ENCODE peak calls at places on chromosomes 7 and 10, in five cellular contexts. G is PC-3, U is colonic mucosa, M is activated B cell treated with CpG ODN at 0.5 μM for 24 hours, K is GM13976. A is an unnamed sample.

GRCh38 chr7:69076566-69076965 is 521.7 kb upstream of the AUTS2 start:
- DNase-seq in M (no peak), U (no peak), G (no peak), K (no peak), A (no peak)

GRCh38 chr10:59177031-59177861 is 803 bp downstream of the PHYHIPL start:
- DNase-seq in M (no peak), U (peak), G (peak), K (peak), A (peak)

GRCh38 chr7:98800996-98801395 is 68.8 kb downstream of the TMEM130 start:
- DNase-seq in M (no peak), G (no peak), K (no peak), U (no peak), A (no peak)

GRCh38 chr7:98626393-98627061 is 9.4 kb downstream of the NPTX2 start:
- DNase-seq in K (no peak), G (no peak), M (no peak), U (no peak), A (no peak)

GRCh38 chr7:107995184-107996071 is 7.5 kb downstream of the LAMB1 start:
- DNase-seq in M (no peak), U (no peak), G (peak), K (no peak), A (no peak)

GRCh38 chr7:105643857-105644256 is 62.6 kb upstream of the EFCAB10 start:
- DNase-seq in M (no peak), K (no peak), G (no peak), U (no peak), A (no peak)

GRCh38 chr10:80461208-80462183 is 7.4 kb downstream of the TSPAN14 start:
- DNase-seq in K (no peak), G (no peak), M (no peak), U (peak), A (no peak)

GRCh38 chr10:35259769-35260397 is 76.4 kb upstream of the CCNY start:
- DNase-seq in K (no peak), U (no peak), M (no peak), G (peak), A (no peak)

GRCh38 chr10:131751827-131752775 is 148.7 kb upstream of the PPP2R2D start:
- DNase-seq in K (no peak), U (no peak), G (no peak), M (no peak), A (no peak)

GRCh38 chr7:147171013-147171391 is 1054.4 kb downstream of the CNTNAP2 start:
- DNase-seq in U (no peak), G (no peak), K (no peak), M (no peak), A (no peak)

GRCh38 chr7:72112992-72113391 is 299.1 kb downstream of the CALN1 start:
- DNase-seq in K (no peak), U (no peak), G (no peak), M (no peak), A (no peak)

GRCh38 chr7:143504215-143504936 is 26.7 kb downstream of the TAS2R41 start:
- DNase-seq in U (no peak), G (no peak), M (no peak), K (no peak), A (no peak)

GRCh38 chr10:61217851-61218565 is 235.2 kb downstream of the TMEM26 start:
- DNase-seq in K (no peak), M (no peak), U (no peak), G (no peak), A (no peak)

GRCh38 chr7:127995866-127996215 is 35.4 kb downstream of the LRRC4 start:
- DNase-seq in M (no peak), K (no peak), U (no peak), G (no peak), A (no peak)

GRCh38 chr10:78596556-78596955 is 472.2 kb upstream of the ZMIZ1 start:
- DNase-seq in K (no peak), G (no peak), U (no peak), M (no peak), A (no peak)

GRCh38 chr7:130595986-130596385 is 72.6 kb downstream of the COPG2 start:
- DNase-seq in U (no peak), G (no peak), K (no peak), M (no peak), A (no peak)

GRCh38 chr7:149474309-149475120 is 13.7 kb upstream of the ZNF777 start:
- DNase-seq in U (no peak), G (no peak), K (no peak), M (no peak), A (no peak)

GRCh38 chr7:75740846-75741497 is 2.2 kb upstream of the HIP1 start:
- DNase-seq in G (no peak), U (peak), M (peak), K (peak), A (no peak)

GRCh38 chr7:16409777-16410176 is 11.6 kb downstream of the CRPPA start:
- DNase-seq in G (no peak), M (no peak), K (no peak), U (no peak), A (no peak)

GRCh38 chr10:113180401-113181154 is 230.5 kb downstream of the TCF7L2 start:
- DNase-seq in U (no peak), K (no peak), G (no peak), M (no peak), A (no peak)

GRCh38 chr10:61376908-61377368 is 76.2 kb downstream of the TMEM26 start:
- DNase-seq in M (no peak), G (no peak), U (no peak), K (no peak), A (no peak)

GRCh38 chr7:19060870-19061269 is 56.6 kb downstream of the TWIST1 start:
- DNase-seq in U (no peak), K (no peak), M (no peak), G (peak), A (no peak)

GRCh38 chr10:118971876-118972275 is 57.6 kb upstream of the NANOS1 start:
- DNase-seq in U (no peak), M (no peak), G (no peak), K (no peak), A (no peak)

GRCh38 chr7:20310963-20311742 is 19.5 kb upstream of the ITGB8 start:
- DNase-seq in U (no peak), G (peak), M (no peak), K (no peak), A (no peak)

GRCh38 chr10:102917314-102917961 is 656 bp upstream of the CNNM2 start:
- DNase-seq in G (peak), K (peak), M (peak), U (peak), A (peak)

GRCh38 chr10:131849591-131850489 is 51.0 kb upstream of the PPP2R2D start:
- DNase-seq in K (no peak), U (no peak), G (no peak), M (no peak), A (no peak)

GRCh38 chr10:111498560-111498959 is 421.7 kb downstream of the ADRA2A start:
- DNase-seq in U (no peak), M (no peak), K (no peak), G (no peak), A (no peak)

GRCh38 chr10:44651834-44652233 is 259.3 kb upstream of the TMEM72 start:
- DNase-seq in M (no peak), G (peak), U (peak), K (no peak), A (no peak)

GRCh38 chr10:68271104-68271882 is 39.4 kb upstream of the ATOH7 start:
- DNase-seq in U (no peak), M (no peak), G (no peak), K (no peak), A (no peak)

GRCh38 chr10:86599729-86600128 is 54.6 kb upstream of the OPN4 start:
- DNase-seq in M (no peak), U (peak), K (no peak), G (no peak), A (no peak)

GRCh38 chr7:23235688-23236280 is 10.8 kb upstream of the GPNMB start:
- DNase-seq in G (peak), M (no peak), K (no peak), U (no peak), A (no peak)

GRCh38 chr7:151426486-151426905 is 13.4 kb downstream of the CRYGN start:
- DNase-seq in K (no peak), M (no peak), U (peak), G (peak), A (no peak)

GRCh38 chr7:157278791-157279678 is 57.8 kb upstream of the DNAJB6 start:
- DNase-seq in G (peak), K (peak), U (peak), M (no peak), A (peak)

GRCh38 chr7:24741691-24742639 is 15.3 kb downstream of the GSDME start:
- DNase-seq in M (no peak), K (no peak), G (peak), U (no peak), A (no peak)

GRCh38 chr10:50832171-50832751 is 53.2 kb downstream of the A1CF start:
- DNase-seq in K (no peak), G (no peak), U (peak), M (no peak), A (no peak)

GRCh38 chr10:77586719-77587423 is 50.7 kb downstream of the KCNMA1 start:
- DNase-seq in K (no peak), G (peak), M (no peak), U (peak), A (no peak)

GRCh38 chr10:17183110-17183509 is 18.4 kb downstream of the TRDMT1 start:
- DNase-seq in G (no peak), M (no peak), K (no peak), U (no peak), A (no peak)

DNA sequence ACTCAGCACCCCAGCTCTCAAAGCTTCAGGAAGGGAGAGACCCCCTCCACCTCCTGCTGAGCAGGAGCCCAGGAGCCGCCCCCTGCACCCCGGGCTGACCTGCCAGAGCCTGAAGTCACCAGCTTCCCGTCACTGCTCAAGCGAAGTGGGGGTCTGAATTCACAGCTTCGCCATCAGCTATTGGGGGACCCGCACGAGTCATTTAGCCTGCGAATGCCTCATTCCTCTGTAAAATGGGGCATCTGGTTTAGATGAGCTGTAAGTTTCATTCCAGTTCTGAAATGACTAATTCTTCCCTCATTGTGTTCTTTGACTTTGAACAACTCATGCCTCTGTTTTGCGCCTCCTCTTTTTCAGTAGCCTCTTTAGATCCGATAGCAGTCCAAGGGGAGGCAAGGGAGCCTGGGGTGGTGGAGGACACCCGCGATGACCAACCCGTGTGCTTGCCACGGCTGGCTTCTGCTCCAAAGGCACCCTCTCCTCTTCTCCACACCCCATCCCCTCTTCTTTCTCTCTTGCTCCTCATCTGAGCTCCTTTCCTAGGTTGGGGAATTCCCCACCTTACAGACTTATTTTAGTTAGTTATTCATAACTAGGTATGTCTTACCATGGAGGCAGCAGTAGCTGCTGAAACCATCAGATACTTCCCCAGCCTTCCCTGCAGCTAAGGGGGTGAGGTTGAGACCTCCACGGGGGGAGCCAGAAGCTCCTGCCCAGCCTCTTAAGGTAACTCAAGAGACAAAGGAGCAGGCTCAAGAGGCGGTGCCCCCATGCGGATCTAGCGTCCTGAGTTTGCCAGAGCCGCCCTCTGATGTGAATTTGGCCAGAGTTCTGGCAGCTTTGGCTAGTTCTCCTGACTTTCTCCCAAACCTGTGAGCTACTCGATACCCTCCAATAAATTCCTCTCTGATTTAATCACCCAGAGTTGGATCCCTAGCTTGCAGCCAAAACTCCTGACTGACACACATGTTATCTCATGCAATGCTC is 47.7 kb downstream of the RBM17 start:
- DNase-seq in M (no peak), K (peak), G (peak), U (no peak), A (peak)
- TF ChIP-seq CTCF in M (no peak), K (no peak), G (no peak), U (no peak), A (no peak)

GRCh38 chr10:122689146-122689807 is 10.4 kb downstream of the C10orf120 start:
- DNase-seq in U (no peak), K (no peak), G (no peak), M (no peak), A (no peak)

GRCh38 chr10:122682522-122682921 is 17.1 kb downstream of the C10orf120 start:
- DNase-seq in U (no peak), G (no peak), M (no peak), K (no peak), A (no peak)

GRCh38 chr10:122692744-122693143 is 6.9 kb downstream of the C10orf120 start:
- DNase-seq in M (no peak), U (no peak), G (no peak), K (no peak), A (no peak)

GRCh38 chr10:122688293-122688989 is 11.2 kb downstream of the C10orf120 start:
- DNase-seq in U (no peak), M (no peak), K (no peak), G (peak), A (no peak)
- TF ChIP-seq CTCF in U (no peak), M (no peak), K (no peak), G (no peak), A (no peak)

GRCh38 chr10:121188005-121188404 is 336.8 kb downstream of the WDR11 start:
- DNase-seq in U (peak), K (no peak), M (no peak), G (no peak), A (no peak)
- TF ChIP-seq CTCF in U (no peak), K (no peak), M (no peak), G (no peak), A (no peak)

DNA sequence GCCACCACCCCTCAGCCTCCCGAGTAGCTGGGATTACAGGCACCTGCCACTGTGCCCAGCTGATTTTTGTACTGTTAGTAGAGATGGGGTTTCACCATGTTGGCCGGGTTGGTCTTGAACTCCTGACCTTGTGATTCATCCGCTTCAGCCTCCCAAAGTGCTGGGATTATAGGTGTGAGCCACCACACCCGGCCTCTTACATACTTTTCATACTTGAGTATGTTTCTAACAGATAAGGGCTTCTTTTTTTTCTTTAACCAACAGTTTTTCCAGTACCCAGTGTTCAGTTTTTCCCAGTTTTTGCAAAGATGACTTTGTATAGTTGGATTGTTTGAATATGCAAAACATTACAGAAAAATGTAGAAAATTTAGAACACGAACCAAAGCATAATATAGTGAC is 7.7 kb downstream of the EIF4H start:
- DNase-seq in G (no peak), K (no peak), M (no peak), U (no peak), A (no peak)
- TF ChIP-seq CTCF in G (no peak), K (no peak), M (no peak), U (no peak), A (no peak)

GRCh38 chr10:121812031-121812430 is 115.8 kb downstream of the ATE1 start:
- DNase-seq in G (no peak), K (no peak), U (no peak), M (no peak), A (no peak)
- TF ChIP-seq CTCF in G (no peak), K (no peak), U (no peak), M (no peak), A (no peak)

GRCh38 chr7:110205899-110206298 is 885.0 kb upstream of the LRRN3 start:
- DNase-seq in K (no peak), M (no peak), G (peak), U (no peak), A (no peak)

DNA sequence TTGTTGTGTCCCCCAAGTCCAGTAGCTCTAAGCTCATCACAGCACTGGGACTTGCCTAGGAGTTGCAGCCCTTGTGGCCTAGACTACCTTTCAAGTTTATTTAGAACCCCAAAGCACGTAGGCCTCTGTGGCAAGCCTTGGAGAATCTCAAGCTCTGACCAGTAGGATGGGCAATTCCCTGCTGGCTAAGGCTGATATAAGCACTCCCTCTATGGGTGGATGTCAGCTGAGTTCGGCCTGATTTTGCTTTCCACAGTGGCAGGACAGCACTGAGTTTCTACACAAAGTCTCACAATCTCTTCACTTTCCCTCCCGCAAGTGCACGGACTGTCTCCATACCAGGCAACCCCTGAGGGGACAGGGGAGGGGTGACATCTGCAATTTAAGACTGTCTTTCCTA is 886.4 kb upstream of the LRRN3 start:
- DNase-seq in M (no peak), U (no peak), K (no peak), G (peak), A (no peak)
- TF ChIP-seq CTCF in M (no peak), U (no peak), K (no peak), G (peak), A (no peak)

DNA sequence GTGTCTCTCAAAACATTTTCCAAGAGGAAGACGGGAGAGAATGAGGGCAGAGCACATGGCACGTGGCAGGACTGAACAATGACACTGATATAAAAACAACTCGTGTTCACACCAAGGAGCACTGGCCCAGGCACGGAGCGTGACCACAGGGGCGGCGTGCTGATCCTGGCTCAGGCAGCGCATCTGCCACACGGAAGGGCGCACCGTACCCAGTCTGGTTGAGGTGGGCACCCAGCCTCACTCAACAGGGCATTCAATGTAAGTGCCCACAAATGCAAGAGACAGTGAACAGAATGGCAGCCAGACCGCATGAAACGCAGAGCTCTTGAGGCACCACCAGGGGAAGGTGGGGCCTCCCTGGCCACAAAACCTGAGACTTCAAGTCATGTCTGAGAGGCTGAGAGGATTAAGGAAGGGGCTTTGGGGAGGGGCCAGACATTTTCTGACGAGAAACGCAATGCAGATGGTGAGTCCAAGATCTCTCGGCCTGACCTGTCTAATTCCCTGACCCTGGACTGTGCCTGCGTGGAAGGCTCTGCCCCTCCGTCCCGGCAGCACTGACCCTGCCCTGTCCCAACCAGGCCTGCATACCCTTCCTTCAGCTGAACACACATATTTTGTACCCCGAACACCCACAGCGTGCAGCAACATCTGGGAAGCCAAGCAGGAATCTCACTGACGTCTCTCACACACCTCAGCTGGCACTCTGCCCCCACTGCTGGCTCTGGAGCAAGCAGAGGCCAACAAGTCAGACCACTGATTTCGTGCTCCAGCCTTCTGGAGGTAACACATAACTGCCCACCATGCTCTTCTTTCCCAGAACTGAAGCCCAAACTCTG is 35.5 kb downstream of the VOPP1 start:
- DNase-seq in U (no peak), G (no peak), K (no peak), M (no peak), A (no peak)
- TF ChIP-seq CTCF in U (no peak), G (no peak), K (no peak), M (no peak), A (no peak)

DNA sequence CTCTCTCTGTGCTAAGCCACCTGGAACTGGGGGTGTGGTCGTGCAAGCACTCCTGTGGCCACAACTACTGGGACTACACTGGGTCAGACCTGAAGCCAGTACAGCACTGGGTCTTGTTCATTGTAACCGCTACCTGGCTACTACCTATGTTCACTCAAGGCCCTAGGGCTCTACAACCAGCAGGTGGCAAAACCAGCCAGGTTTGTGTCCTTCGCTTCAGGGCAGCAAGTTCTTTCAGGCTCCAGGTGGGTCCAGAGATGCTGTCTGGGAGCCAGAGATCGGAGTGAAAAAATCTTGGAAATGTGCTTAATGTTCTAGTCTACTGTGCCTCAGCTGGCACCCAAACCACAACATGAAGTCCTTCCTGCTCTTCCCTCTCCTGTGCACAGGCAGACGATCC is 171.6 kb upstream of the SORCS1 start:
- DNase-seq in M (no peak), G (peak), U (no peak), K (no peak), A (no peak)
- TF ChIP-seq CTCF in M (no peak), G (no peak), U (no peak), K (no peak), A (no peak)

A was measured in GM20000.